ENCODE peak calls at places on chromosomes 5 and 9, in six cellular contexts. M is activated T-cell treated with anti-CD3 and anti-CD28 coated beads for 1 hour; F is NCI-H2081; E is GM10248; P is H1; J is activated CD4-positive, CD25-positive, alpha-beta regulatory T cell treated with anti-CD3 and anti-CD28 coated beads, Interleukin-2, amount 50 U/mL, for 16 hours. B is an unnamed sample.

GRCh38 chr9:76996700-76997099 is 22.8 kb upstream of the FOXB2 start:
- DNase-seq in F (no peak), J (no peak), P (no peak), E (peak; percentile 43), M (no peak), B (no peak)

GRCh38 chr5:143063175-143063970 is 293.2 kb downstream of the ARHGAP26 start:
- DNase-seq in E (no peak), M (no peak), J (no peak), P (no peak), F (no peak), B (no peak)

GRCh38 chr5:156850206-156850751 is at the start of gene PPP1R2B:
- DNase-seq in J (no peak), E (no peak), M (no peak), P (no peak), F (no peak), B (no peak)

GRCh38 chr5:126351138-126351537 is 72.1 kb upstream of the GRAMD2B start:
- DNase-seq in F (no peak), J (no peak), P (no peak), E (no peak), M (no peak), B (no peak)

GRCh38 chr9:137387891-137388560 is 34.9 kb downstream of the EXD3 start:
- DNase-seq in E (no peak), P (no peak), F (no peak), J (no peak), M (no peak), B (no peak)

GRCh38 chr9:38087934-38088925 is 19.2 kb upstream of the SHB start:
- DNase-seq in F (peak; percentile 52), E (peak; percentile 74), P (peak; percentile 33), M (peak; percentile 71), J (peak; percentile 50), B (peak; percentile 11)

GRCh38 chr5:71873202-71873601 is 154.1 kb downstream of the CARTPT start:
- DNase-seq in M (no peak), J (no peak), F (peak; percentile 65), P (no peak), E (no peak), B (no peak)

GRCh38 chr9:94772654-94773303 is 46.3 kb downstream of the AOPEP start:
- DNase-seq in J (no peak), F (peak; percentile 98), E (no peak), P (no peak), M (no peak), B (no peak)

GRCh38 chr5:110414360-110414759 is 312.1 kb downstream of the TMEM232 start:
- DNase-seq in J (no peak), M (no peak), P (no peak), F (no peak), E (peak; percentile 25), B (no peak)

GRCh38 chr5:132770476-132771159 is 6.4 kb downstream of the SEPTIN8 start:
- DNase-seq in P (no peak), M (no peak), F (no peak), J (no peak), E (no peak), B (no peak)

GRCh38 chr5:25955337-25955736 is 1083.0 kb downstream of the CDH9 start:
- DNase-seq in M (no peak), P (no peak), E (no peak), J (no peak), F (no peak), B (no peak)

GRCh38 chr9:94875300-94876063 is 149.0 kb downstream of the AOPEP start:
- DNase-seq in E (peak; percentile 44), J (no peak), M (no peak), P (no peak), F (no peak), B (no peak)